ENCODE peak calls at places on chromosomes 12 and 14, in eight cellular contexts. K, Y, B, S, C, P, J and X are unnamed samples.

GRCh38 chr14:45284802-45285201 is 31.8 kb upstream of the MIS18BP1 start:
- DNase-seq in J (no peak), P (no peak), K (no peak), S (no peak), B (no peak), C (no peak), Y (no peak), X (no peak)

GRCh38 chr12:2804390-2805145 is 7.9 kb upstream of the ITFG2 start:
- DNase-seq in S (no peak), J (no peak), K (no peak), Y (no peak), C (peak; percentile 6), B (no peak), P (peak; percentile 72), X (no peak)

GRCh38 chr12:58596381-58596780 is 323.9 kb downstream of the LRIG3 start:
- DNase-seq in Y (no peak), J (no peak), C (no peak), B (no peak), K (no peak), P (no peak), S (no peak), X (no peak)

GRCh38 chr12:107568718-107569117 is 116.9 kb upstream of the PWP1 start:
- DNase-seq in P (no peak), S (no peak), C (no peak), J (no peak), K (no peak), B (no peak), Y (no peak), X (no peak)

GRCh38 chr12:82507656-82508055 is 149.3 kb downstream of the METTL25 start:
- DNase-seq in Y (no peak), P (no peak), B (no peak), C (no peak), J (no peak), K (no peak), S (no peak), X (no peak)

GRCh38 chr14:23361320-23361719 is 3.7 kb downstream of the EFS start:
- DNase-seq in B (no peak), C (peak; percentile 42), K (no peak), J (no peak), Y (peak; percentile 73), P (no peak), S (no peak), X (no peak)

GRCh38 chr12:113850309-113851056 is 115.6 kb downstream of the RBM19 start:
- DNase-seq in Y (no peak), K (no peak), J (no peak), P (peak; percentile 64), B (no peak), S (no peak), C (peak; percentile 19), X (no peak)

GRCh38 chr14:75946785-75947184 is 35.0 kb downstream of the TGFB3 start:
- DNase-seq in Y (no peak), C (no peak), K (no peak), S (no peak), B (no peak), P (no peak), J (no peak), X (no peak)

GRCh38 chr14:45673420-45673819 is 420.4 kb upstream of the MIS18BP1 start:
- DNase-seq in K (no peak), J (no peak), C (no peak), B (no peak), Y (no peak), S (no peak), P (no peak), X (no peak)

GRCh38 chr14:104972301-104973211 is 5.6 kb downstream of the AHNAK2 start:
- DNase-seq in K (no peak), S (no peak), Y (no peak), P (no peak), B (no peak), J (no peak), C (no peak), X (no peak)

GRCh38 chr14:55430024-55430690 is 10.3 kb downstream of the TBPL2 start:
- DNase-seq in P (peak; percentile 51), J (no peak), S (no peak), C (no peak), B (no peak), K (peak; percentile 10), Y (no peak), X (peak; percentile 20)

GRCh38 chr14:103872492-103873113 is 25.2 kb upstream of the PPP1R13B start:
- DNase-seq in Y (no peak), J (no peak), K (no peak), P (no peak), B (no peak), S (peak; percentile 21), C (no peak), X (no peak)

GRCh38 chr14:76918751-76919421 is 92.7 kb downstream of the LRRC74A start:
- DNase-seq in C (peak; percentile 75), S (no peak), B (peak; percentile 88), J (no peak), K (no peak), Y (peak; percentile 88), P (peak; percentile 93), X (no peak)

GRCh38 chr12:40716037-40716436 is 23.8 kb downstream of the CNTN1 start:
- DNase-seq in K (no peak), C (no peak), J (no peak), Y (no peak), S (no peak), B (no peak), P (no peak), X (no peak)

GRCh38 chr14:97780804-97781203 is 983.6 kb downstream of the VRK1 start:
- DNase-seq in S (no peak), P (no peak), J (no peak), Y (no peak), C (no peak), B (no peak), K (no peak), X (no peak)

GRCh38 chr12:82705774-82706173 is 19.1 kb downstream of the TMTC2 start:
- DNase-seq in S (no peak), P (no peak), Y (no peak), K (no peak), C (no peak), J (no peak), B (no peak), X (no peak)

GRCh38 chr12:79452906-79453305 is 237.9 kb downstream of the PAWR start:
- DNase-seq in K (no peak), J (no peak), S (no peak), C (no peak), Y (no peak), B (no peak), P (no peak), X (no peak)

GRCh38 chr12:3898751-3899150 is 25.6 kb upstream of the PARP11 start:
- DNase-seq in P (no peak), S (no peak), B (no peak), Y (no peak), K (no peak), J (no peak), C (no peak), X (no peak)

GRCh38 chr12:1811281-1811947 is 9.0 kb upstream of the LRTM2 start:
- DNase-seq in J (no peak), P (no peak), C (no peak), B (no peak), S (no peak), Y (no peak), K (no peak), X (peak; percentile 83)

GRCh38 chr14:24443053-24443683 is 592 bp upstream of the SDR39U1 start:
- DNase-seq in S (no peak), J (no peak), P (no peak), K (no peak), C (no peak), Y (no peak), B (no peak), X (no peak)

GRCh38 chr12:42705863-42706262 is 116.3 kb upstream of the PRICKLE1 start:
- DNase-seq in J (no peak), B (no peak), S (no peak), C (no peak), P (peak; percentile 74), Y (no peak), K (no peak), X (no peak)

GRCh38 chr14:50666772-50667490 is 1.2 kb downstream of the SAV1 start:
- DNase-seq in C (peak; percentile 17), B (no peak), Y (peak; percentile 34), S (no peak), P (peak; percentile 34), K (no peak), J (no peak), X (no peak)

GRCh38 chr14:87971010-87971409 is 22.0 kb downstream of the GALC start:
- DNase-seq in S (no peak), K (no peak), B (no peak), P (no peak), C (no peak), J (no peak), Y (no peak), X (no peak)

GRCh38 chr12:68007023-68007422 is 17.8 kb downstream of the IFNG-AS1 start:
- DNase-seq in K (no peak), C (no peak), B (no peak), J (no peak), Y (no peak), S (no peak), P (no peak), X (no peak)

GRCh38 chr14:97625512-97625911 is 828.3 kb downstream of the VRK1 start:
- DNase-seq in J (no peak), Y (no peak), C (no peak), P (no peak), B (no peak), S (no peak), K (no peak), X (no peak)

GRCh38 chr14:65141523-65141922 is 39.2 kb upstream of the MAX start:
- DNase-seq in B (no peak), C (no peak), S (no peak), K (no peak), P (no peak), J (no peak), Y (no peak), X (no peak)

GRCh38 chr12:70849265-70849960 is 71.1 kb downstream of the PTPRR start:
- DNase-seq in K (no peak), C (peak; percentile 56), B (no peak), S (no peak), J (no peak), P (no peak), Y (peak; percentile 54), X (no peak)

GRCh38 chr12:26700430-26700829 is 132.6 kb downstream of the ITPR2 start:
- DNase-seq in Y (no peak), P (no peak), J (no peak), S (no peak), K (no peak), C (no peak), B (no peak), X (no peak)

GRCh38 chr12:19852100-19852855 is 413.0 kb downstream of the AEBP2 start:
- DNase-seq in P (no peak), J (no peak), Y (no peak), B (no peak), C (no peak), K (no peak), S (no peak), X (no peak)

GRCh38 chr14:100078216-100078780 is 13.1 kb downstream of the EVL start:
- DNase-seq in J (no peak), Y (no peak), P (no peak), C (no peak), B (no peak), S (no peak), K (no peak), X (no peak)

GRCh38 chr12:1616233-1617066 is 12.6 kb upstream of the WNT5B start:
- DNase-seq in C (no peak), K (no peak), S (no peak), Y (no peak), J (no peak), P (no peak), B (no peak), X (no peak)

GRCh38 chr12:5257763-5258475 is 174.0 kb upstream of the NTF3 start:
- DNase-seq in P (no peak), J (no peak), K (no peak), Y (no peak), S (no peak), C (no peak), B (no peak), X (no peak)

GRCh38 chr12:76929499-76929898 is 50.7 kb upstream of the CSRP2 start:
- DNase-seq in K (no peak), B (no peak), C (no peak), P (no peak), J (no peak), S (no peak), Y (no peak), X (no peak)

GRCh38 chr12:88946377-88946997 is 366.2 kb upstream of the KITLG start:
- DNase-seq in Y (no peak), J (no peak), P (peak; percentile 48), B (no peak), S (no peak), C (no peak), K (no peak), X (no peak)